ENCODE peak calls at places on chromosomes 11 and 22, in seven cellular contexts. L is astrocyte, S is brain microvascular endothelial cell, M is cardiac fibroblast, T is suprapubic skin, J is upper lobe of right lung, N is PC-9. O is an unnamed sample.

GRCh38 chr22:36858966-36859365 is 1.8 kb upstream of the NCF4 start:
- DNase-seq in M (no peak), J (no peak), S (no peak), L (no peak), T (no peak), N (no peak), O (no peak)

GRCh38 chr11:57224537-57224936 is 12.5 kb downstream of the APLNR start:
- DNase-seq in N (peak; percentile 60), J (no peak), L (peak; percentile 47), T (no peak), M (peak; percentile 36), S (peak; percentile 16), O (peak; percentile 30)

GRCh38 chr22:45844949-45845613 is 131.9 kb downstream of the WNT7B start:
- DNase-seq in M (no peak), T (no peak), S (no peak), L (peak; percentile 44), J (no peak), N (no peak), O (no peak)

GRCh38 chr22:31049815-31050420 is 31.2 kb upstream of the SMTN start:
- DNase-seq in T (no peak), M (peak; percentile 25), N (no peak), S (no peak), J (no peak), L (no peak), O (no peak)

GRCh38 chr11:61356701-61357100 is 5.0 kb downstream of the CYB561A3 start:
- DNase-seq in N (no peak), J (no peak), M (no peak), T (no peak), L (no peak), S (no peak), O (no peak)

GRCh38 chr22:27456696-27457503 is 344.7 kb downstream of the MN1 start:
- DNase-seq in S (peak; percentile 93), M (peak; percentile 99), L (peak; percentile 93), J (no peak), T (no peak), N (peak; percentile 73), O (peak; percentile 90)

GRCh38 chr22:27726726-27727449 is 74.7 kb downstream of the MN1 start:
- DNase-seq in M (peak; percentile 93), L (peak; percentile 79), S (peak; percentile 68), T (peak; percentile 84), J (peak; percentile 67), N (peak; percentile 83), O (peak; percentile 59)

GRCh38 chr11:131408011-131408640 is 37.7 kb downstream of the NTM start:
- DNase-seq in L (peak; percentile 4), J (no peak), N (no peak), S (peak; percentile 36), M (no peak), T (no peak), O (peak; percentile 10)

GRCh38 chr22:20638143-20638870 is 130.9 kb downstream of the MED15 start:
- DNase-seq in T (no peak), M (no peak), J (peak; percentile 7), N (no peak), S (no peak), L (no peak), O (no peak)

GRCh38 chr11:27215471-27216267 is 147.3 kb downstream of the CCDC34 start:
- DNase-seq in N (no peak), J (peak; percentile 76), S (no peak), M (no peak), L (peak; percentile 61), T (no peak), O (no peak)

GRCh38 chr11:58963551-58964075 is 24.3 kb downstream of the GLYATL1 start:
- DNase-seq in L (peak; percentile 81), T (no peak), M (peak; percentile 60), S (peak; percentile 22), J (no peak), N (no peak), O (peak; percentile 4)

GRCh38 chr11:125947419-125948277 is 1.8 kb downstream of the VSIG10L2 start:
- DNase-seq in T (no peak), N (no peak), J (no peak), M (no peak), S (no peak), L (no peak), O (no peak)

GRCh38 chr11:110582728-110583432 is 129.4 kb downstream of the ARHGAP20 start:
- DNase-seq in M (no peak), N (no peak), T (no peak), J (no peak), L (no peak), S (no peak), O (no peak)

GRCh38 chr11:74522776-74523175 is 29.3 kb upstream of the LIPT2 start:
- DNase-seq in S (no peak), L (no peak), J (no peak), M (no peak), T (no peak), N (no peak), O (no peak)

GRCh38 chr22:19713650-19714319 is 518 bp upstream of the SEPTIN5 start:
- DNase-seq in J (no peak), T (no peak), L (no peak), M (no peak), N (no peak), S (no peak), O (no peak)

GRCh38 chr22:27097933-27098332 is 440.5 kb downstream of the MIAT start:
- DNase-seq in M (no peak), T (no peak), L (peak; percentile 54), J (no peak), S (no peak), N (no peak), O (no peak)

GRCh38 chr22:19524170-19525115 is at the start of gene CLDN5:
- DNase-seq in M (peak; percentile 25), N (no peak), T (peak; percentile 75), S (no peak), J (no peak), L (no peak), O (no peak)

GRCh38 chr22:38766076-38766777 is 10.4 kb upstream of the SUN2 start:
- DNase-seq in M (peak; percentile 79), J (no peak), N (peak; percentile 79), S (peak; percentile 42), T (no peak), L (no peak), O (peak; percentile 81)

GRCh38 chr11:120346233-120346632 is 10.0 kb downstream of the ARHGEF12 start:
- DNase-seq in N (no peak), T (no peak), S (no peak), J (no peak), M (no peak), L (no peak), O (no peak)

GRCh38 chr11:125053167-125053566 is 9.9 kb upstream of the SLC37A2 start:
- DNase-seq in S (no peak), L (no peak), M (peak; percentile 11), N (no peak), T (no peak), J (no peak), O (no peak)

GRCh38 chr11:128195057-128195751 is 392.2 kb downstream of the ETS1 start:
- DNase-seq in M (peak; percentile 40), L (no peak), J (no peak), S (no peak), N (no peak), T (no peak), O (no peak)
- TF ChIP-seq CTCF in M (no peak), L (no peak), J (peak; percentile 18), S (no peak), N (no peak), T (no peak), O (no peak)

GRCh38 chr22:32444068-32444467 is 20.2 kb downstream of the BPIFC start:
- DNase-seq in J (no peak), L (no peak), N (peak; percentile 51), S (no peak), T (no peak), M (no peak), O (peak; percentile 25)
- TF ChIP-seq CTCF in J (no peak), L (no peak), N (peak; percentile 70), S (peak; percentile 28), T (no peak), M (no peak), O (peak; percentile 56)

DNA sequence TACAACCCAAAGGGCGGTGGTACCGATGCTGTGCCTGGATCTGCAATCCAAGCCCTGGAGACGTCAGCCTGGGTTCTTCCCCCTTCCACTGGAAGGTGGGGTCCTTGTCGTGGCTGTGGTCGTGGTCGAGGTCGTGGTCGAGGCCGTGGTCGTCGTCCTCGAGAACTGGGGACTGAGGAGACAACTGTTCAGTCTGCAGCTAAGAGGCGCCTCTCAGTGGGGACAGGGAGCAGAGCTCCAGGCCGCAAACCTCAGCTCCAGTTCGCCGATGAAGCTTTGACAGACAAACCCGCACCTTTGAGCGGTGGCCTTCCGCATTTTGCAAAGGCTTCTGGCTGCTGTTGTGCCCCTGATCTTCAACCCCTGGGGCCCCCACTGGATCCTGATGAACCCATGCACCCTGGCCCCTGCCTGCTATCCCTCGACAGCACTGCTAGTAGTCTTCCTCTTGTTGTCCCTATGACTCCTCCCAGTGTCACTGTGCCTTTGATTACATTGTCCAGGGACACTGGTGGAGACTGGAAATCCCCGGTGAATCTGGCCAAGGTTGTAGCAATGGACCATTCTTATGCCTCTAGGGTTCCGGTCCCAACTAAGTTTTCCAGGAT is 1.5 kb downstream of the KDM4F start:
- DNase-seq in J (no peak), S (no peak), T (no peak), N (no peak), L (no peak), M (no peak), O (no peak)
- TF ChIP-seq CTCF in J (no peak), S (no peak), T (no peak), N (no peak), L (no peak), M (no peak), O (no peak)

GRCh38 chr22:28772633-28773460 is at the start of gene CCDC117:
- DNase-seq in N (peak; percentile 79), S (peak; percentile 94), J (peak; percentile 98), L (peak; percentile 93), M (peak; percentile 96), T (peak; percentile 98), O (peak; percentile 80)
- TF ChIP-seq CTCF in N (no peak), S (peak; percentile 20), J (peak; percentile 22), L (no peak), M (no peak), T (peak; percentile 28), O (no peak)

DNA sequence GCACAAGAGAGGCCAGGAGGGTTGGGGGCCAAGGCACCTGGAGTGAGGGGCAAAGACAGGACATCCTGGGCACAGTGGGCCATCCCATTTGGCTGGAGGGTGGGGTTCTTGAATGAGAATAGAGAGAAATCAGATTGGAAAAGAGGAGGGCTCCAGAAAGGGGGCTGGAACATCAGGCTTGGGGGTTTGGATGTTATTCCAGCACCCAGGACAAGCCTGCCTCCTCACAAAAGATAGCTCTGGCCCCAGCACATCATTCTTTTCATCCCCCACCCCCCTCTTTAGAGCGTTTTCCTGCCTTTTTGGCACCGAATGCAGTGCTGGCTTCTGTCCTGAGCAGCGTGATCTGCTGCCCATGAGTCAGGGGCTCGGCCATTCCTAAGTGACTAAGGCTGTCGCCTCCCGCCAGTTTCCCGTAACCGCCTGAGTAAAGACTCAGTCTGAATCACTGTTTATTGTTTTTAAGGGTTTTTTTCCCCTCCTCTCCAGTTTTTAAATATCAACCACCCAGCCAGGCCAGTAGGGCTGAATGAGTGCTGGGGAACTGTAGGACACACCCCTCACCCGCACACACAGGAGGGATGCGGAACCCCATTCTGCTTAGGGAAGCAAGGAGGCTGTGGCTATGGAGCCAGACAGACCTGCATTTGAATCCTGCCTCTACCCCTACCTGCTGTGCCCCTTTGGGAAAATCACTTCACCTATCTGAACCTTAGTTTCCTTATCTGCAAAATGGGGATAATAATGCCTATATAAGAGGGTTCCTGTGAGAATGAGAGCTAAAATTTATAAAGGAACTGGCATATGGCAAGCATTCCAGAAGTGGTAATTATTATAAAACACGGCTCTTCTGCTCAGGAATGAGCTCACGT is 32.4 kb upstream of the NAV2 start:
- DNase-seq in S (peak; percentile 98), N (peak; percentile 92), L (peak; percentile 96), T (peak; percentile 91), J (peak; percentile 89), M (peak; percentile 99), O (peak; percentile 88)
- TF ChIP-seq CTCF in S (peak; percentile 39), N (peak; percentile 24), L (no peak), T (no peak), J (no peak), M (peak; percentile 29), O (no peak)